ENCODE peak calls at places on chromosomes 12 and 14, in four cellular contexts. S, Y, X and U are unnamed samples.

GRCh38 chr12:111107392-111108178 is 187.2 kb upstream of the MYL2 start:
- DNase-seq in S (no peak), Y (no peak), X (no peak), U (no peak)

GRCh38 chr14:28770574-28770973 is 4.0 kb downstream of the FOXG1 start:
- DNase-seq in X (no peak), Y (no peak), S (no peak), U (no peak)

GRCh38 chr14:88063807-88064206 is 58.9 kb downstream of the GPR65 start:
- DNase-seq in X (no peak), S (no peak), Y (no peak), U (no peak)

GRCh38 chr12:123436017-123436964 is at the start of gene RILPL2:
- DNase-seq in X (peak), Y (peak), S (peak), U (peak)

GRCh38 chr12:110343921-110344555 is 59.5 kb downstream of the ANAPC7 start:
- DNase-seq in Y (no peak), S (no peak), X (no peak), U (no peak)

GRCh38 chr12:110743571-110744093 is 941 bp upstream of the PPP1CC start:
- DNase-seq in S (no peak), Y (no peak), X (no peak), U (no peak)

GRCh38 chr12:29073631-29074239 is 75.3 kb upstream of the FAR2 start:
- DNase-seq in S (no peak), X (peak), Y (no peak), U (peak)

GRCh38 chr14:35368139-35368460 is 36.4 kb downstream of the NFKBIA start:
- DNase-seq in S (no peak), X (no peak), Y (no peak), U (no peak)

GRCh38 chr12:118586433-118586832 is 210.1 kb downstream of the SUDS3 start:
- DNase-seq in Y (no peak), S (no peak), X (no peak), U (no peak)

GRCh38 chr12:47590771-47591368 is 115.0 kb downstream of the RPAP3 start:
- DNase-seq in Y (no peak), X (no peak), S (no peak), U (no peak)

GRCh38 chr12:103181366-103182152 is 224.1 kb downstream of the ASCL1 start:
- DNase-seq in X (no peak), S (no peak), Y (no peak), U (no peak)